ENCODE peak calls at places on chromosomes 3 and 15, in five cellular contexts. Y is kidney, I is hepatocyte, L is fibroblast of lung, G is GM23338. P is an unnamed sample.

GRCh38 chr15:45448066-45448510 is 69.7 kb upstream of the GATM start:
- DNase-seq in Y (no peak), I (no peak), L (no peak), G (no peak), P (no peak)

GRCh38 chr15:90037510-90037860 is 36.4 kb downstream of the ZNF710 start:
- DNase-seq in Y (no peak), I (no peak), L (peak), G (no peak), P (no peak)

GRCh38 chr3:183819831-183820230 is 5.5 kb downstream of the MAP6D1 start:
- DNase-seq in Y (no peak), I (no peak), L (no peak), G (peak), P (no peak)

GRCh38 chr3:165211749-165212148 is 15.6 kb upstream of the SLITRK3 start:
- DNase-seq in Y (no peak), I (no peak), L (no peak), G (no peak), P (no peak)

GRCh38 chr3:112074616-112075497 is 11.3 kb upstream of the C3orf52 start:
- DNase-seq in Y (peak), I (peak), L (peak), G (no peak), P (peak)

GRCh38 chr3:125146601-125147490 is 65.7 kb downstream of the SLC12A8 start:
- DNase-seq in Y (no peak), I (no peak), L (no peak), G (no peak), P (no peak)

GRCh38 chr3:57009367-57009766 is 51.1 kb upstream of the SPATA12 start:
- DNase-seq in Y (no peak), I (no peak), L (peak), G (no peak), P (no peak)

GRCh38 chr3:66592927-66593625 is 92.3 kb upstream of the LRIG1 start:
- DNase-seq in Y (no peak), I (peak), L (peak), G (peak), P (no peak)

GRCh38 chr15:71545223-71545760 is 265.1 kb upstream of the NR2E3 start:
- DNase-seq in Y (no peak), I (no peak), L (no peak), G (no peak), P (no peak)

GRCh38 chr3:176631175-176631574 is 566.1 kb downstream of the TBL1XR1 start:
- DNase-seq in Y (no peak), I (no peak), L (peak), G (no peak), P (no peak)

GRCh38 chr15:78065284-78065872 is 12.1 kb downstream of the TBC1D2B start:
- DNase-seq in Y (peak), I (peak), L (peak), G (no peak), P (peak)

GRCh38 chr15:92034227-92034626 is 180.7 kb downstream of the SLCO3A1 start:
- DNase-seq in Y (no peak), I (no peak), L (no peak), G (no peak), P (no peak)

GRCh38 chr15:92035961-92036360 is 182.5 kb downstream of the SLCO3A1 start:
- DNase-seq in Y (no peak), I (no peak), L (no peak), G (no peak), P (no peak)

GRCh38 chr15:92029767-92030166 is 176.3 kb downstream of the SLCO3A1 start:
- DNase-seq in Y (no peak), I (no peak), L (no peak), G (no peak), P (no peak)

GRCh38 chr15:92033723-92034122 is 180.2 kb downstream of the SLCO3A1 start:
- DNase-seq in Y (no peak), I (no peak), L (no peak), G (no peak), P (no peak)

GRCh38 chr15:92033319-92033718 is 179.8 kb downstream of the SLCO3A1 start:
- DNase-seq in Y (no peak), I (no peak), L (no peak), G (no peak), P (no peak)
- H3K27ac ChIP-seq in Y (no peak), I (no peak), L (no peak), G (no peak), P (no peak)

GRCh38 chr3:133097214-133097613 is 59.0 kb downstream of the TMEM108 start:
- DNase-seq in Y (no peak), I (no peak), L (peak), G (no peak), P (no peak)
- H3K27ac ChIP-seq in Y (no peak), I (no peak), L (no peak), G (no peak), P (no peak)

GRCh38 chr15:73755481-73755880 is 2.3 kb upstream of the INSYN1 start:
- DNase-seq in Y (no peak), I (no peak), L (no peak), G (no peak), P (no peak)
- H3K27ac ChIP-seq in Y (no peak), I (no peak), L (no peak), G (no peak), P (no peak)

GRCh38 chr3:171481011-171481410 is 20.8 kb upstream of the TNIK start:
- DNase-seq in Y (no peak), I (no peak), L (no peak), G (no peak), P (no peak)
- H3K27ac ChIP-seq in Y (no peak), I (no peak), L (no peak), G (no peak), P (no peak)

DNA sequence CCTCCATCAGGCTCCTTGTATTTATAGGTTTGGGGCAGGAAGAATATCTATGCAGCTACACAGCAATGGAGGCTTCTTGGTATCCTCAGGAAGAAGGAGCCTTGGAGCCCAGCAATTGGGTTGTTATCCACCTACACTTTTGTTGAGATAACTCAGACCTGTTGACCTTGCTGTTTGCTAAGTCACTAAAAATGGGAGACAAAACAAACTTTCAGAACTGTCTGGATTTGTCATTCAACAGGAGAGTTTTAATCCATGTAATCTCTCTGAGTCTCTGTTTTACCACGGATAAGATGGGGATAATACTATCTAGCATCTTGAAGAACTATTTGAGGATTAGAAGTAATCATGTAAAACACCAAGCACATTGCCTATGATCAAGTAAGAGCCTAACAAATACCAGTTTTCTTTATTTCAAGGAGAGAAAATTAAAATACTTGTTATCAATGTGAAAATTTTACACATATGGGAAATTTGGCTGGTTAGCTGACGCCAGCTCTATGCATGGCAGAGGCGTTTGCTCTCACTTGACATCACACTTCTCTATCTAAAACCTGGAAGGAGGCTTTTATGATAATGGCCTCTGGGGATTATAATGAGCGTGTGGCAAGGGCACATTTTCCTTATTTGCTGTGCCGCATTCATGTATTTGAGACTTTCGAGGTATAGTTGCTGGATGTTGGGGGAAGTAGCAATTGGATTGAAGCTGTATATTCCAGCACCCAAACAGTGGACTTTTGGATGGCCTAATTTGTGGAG is 215.6 kb downstream of the PDCD6IP start:
- DNase-seq in Y (no peak), I (no peak), L (no peak), G (no peak), P (no peak)
- H3K27ac ChIP-seq in Y (no peak), I (peak), L (no peak), G (no peak), P (no peak)

P was measured in RWPE1.